ENCODE peak calls at places on chromosomes 7 and 10, in ten cellular contexts. I, Y, N, S, W, L, F, R, K and J are unnamed samples.

GRCh38 chr7:95213809-95214492 is 110.4 kb downstream of the PON1 start:
- DNase-seq in I (no peak), Y (no peak), N (no peak), S (no peak), W (no peak), L (no peak), F (no peak), R (peak), K (no peak), J (no peak)

GRCh38 chr7:131139462-131139861 is 188.2 kb upstream of the MKLN1 start:
- DNase-seq in I (no peak), Y (no peak), N (no peak), S (no peak), W (no peak), L (no peak), F (no peak), R (no peak), K (no peak), J (no peak)

GRCh38 chr7:155011081-155011480 is 8.2 kb upstream of the PAXIP1 start:
- DNase-seq in I (no peak), Y (no peak), N (no peak), S (no peak), W (no peak), L (no peak), F (no peak), R (no peak), K (no peak), J (no peak)

GRCh38 chr7:45057853-45058252 is 30.9 kb downstream of the NACAD start:
- DNase-seq in I (no peak), Y (no peak), N (no peak), S (no peak), W (no peak), L (peak), F (no peak), R (no peak), K (no peak), J (no peak)

GRCh38 chr7:116810267-116811116 is 51.9 kb upstream of the CAPZA2 start:
- DNase-seq in I (no peak), Y (no peak), N (no peak), S (no peak), W (no peak), L (no peak), F (no peak), R (no peak), K (no peak), J (no peak)

GRCh38 chr7:32330602-32331001 is 159.6 kb downstream of the LSM5 start:
- DNase-seq in I (no peak), Y (no peak), N (no peak), S (no peak), W (no peak), L (no peak), F (no peak), R (no peak), K (no peak), J (no peak)

GRCh38 chr7:53541467-53541866 is 506.0 kb downstream of the POM121L12 start:
- DNase-seq in I (no peak), Y (no peak), N (no peak), S (no peak), W (no peak), L (no peak), F (no peak), R (no peak), K (no peak), J (no peak)

GRCh38 chr10:13555884-13556529 is 27.2 kb upstream of the BEND7 start:
- DNase-seq in I (no peak), Y (no peak), N (peak), S (no peak), W (no peak), L (no peak), F (no peak), R (no peak), K (no peak), J (no peak)

GRCh38 chr10:102635377-102635776 is 8.9 kb upstream of the TRIM8 start:
- DNase-seq in I (no peak), Y (no peak), N (no peak), S (no peak), W (no peak), L (peak), F (no peak), R (no peak), K (no peak), J (no peak)

GRCh38 chr10:64115913-64116643 is 594.9 kb downstream of the REEP3 start:
- DNase-seq in I (no peak), Y (peak), N (peak), S (no peak), W (peak), L (no peak), F (peak), R (no peak), K (no peak), J (no peak)

GRCh38 chr7:137606061-137606674 is 240.6 kb downstream of the DGKI start:
- DNase-seq in I (no peak), Y (peak), N (peak), S (no peak), W (no peak), L (peak), F (no peak), R (no peak), K (no peak), J (no peak)

GRCh38 chr10:116147162-116147906 is 125.7 kb downstream of the GFRA1 start:
- DNase-seq in I (no peak), Y (no peak), N (no peak), S (no peak), W (no peak), L (no peak), F (no peak), R (no peak), K (no peak), J (no peak)

GRCh38 chr10:3544561-3544960 is 240.4 kb downstream of the KLF6 start:
- DNase-seq in I (no peak), Y (no peak), N (no peak), S (no peak), W (no peak), L (no peak), F (no peak), R (no peak), K (no peak), J (no peak)

GRCh38 chr10:103550229-103550628 is 56.7 kb downstream of the NEURL1 start:
- DNase-seq in I (no peak), Y (no peak), N (no peak), S (no peak), W (no peak), L (no peak), F (no peak), R (no peak), K (no peak), J (no peak)

GRCh38 chr10:47307381-47307780 is 7.4 kb downstream of the GDF10 start:
- DNase-seq in I (no peak), Y (no peak), N (no peak), S (no peak), W (no peak), L (no peak), F (no peak), R (no peak), K (no peak), J (no peak)